ENCODE peak calls at places on chromosomes 6 and 20, in ten cellular contexts. T, Y, W, H, N, D, O, K, P and J are unnamed samples.

GRCh38 chr20:6489361-6490154 is 277.9 kb upstream of the BMP2 start:
- DNase-seq in T (no peak), Y (no peak), W (no peak), H (no peak), N (no peak), D (no peak), O (no peak), K (no peak), P (peak; percentile 99), J (no peak)

GRCh38 chr20:23407770-23408467 is 13.4 kb downstream of the NAPB start:
- DNase-seq in T (no peak), Y (no peak), W (no peak), H (no peak), N (peak; percentile 49), D (no peak), O (no peak), K (no peak), P (no peak), J (no peak)

GRCh38 chr6:33190504-33191107 is 1.7 kb downstream of the COL11A2 start:
- DNase-seq in T (no peak), Y (no peak), W (no peak), H (no peak), N (no peak), D (no peak), O (no peak), K (no peak), P (no peak), J (no peak)

GRCh38 chr20:59013031-59013951 is 5.9 kb upstream of the TUBB1 start:
- DNase-seq in T (no peak), Y (no peak), W (no peak), H (no peak), N (no peak), D (no peak), O (no peak), K (no peak), P (no peak), J (no peak)

GRCh38 chr6:31661867-31662723 is 1.5 kb upstream of the C6orf47 start:
- DNase-seq in T (peak; percentile 40), Y (no peak), W (no peak), H (no peak), N (no peak), D (no peak), O (no peak), K (no peak), P (no peak), J (no peak)

GRCh38 chr6:73579389-73579788 is 58.6 kb upstream of the EEF1A1 start:
- DNase-seq in T (no peak), Y (no peak), W (no peak), H (peak; percentile 29), N (no peak), D (no peak), O (no peak), K (peak; percentile 36), P (no peak), J (no peak)

GRCh38 chr6:16985484-16986284 is 116.2 kb upstream of the STMND1 start:
- DNase-seq in T (no peak), Y (peak; percentile 74), W (no peak), H (no peak), N (no peak), D (peak; percentile 32), O (no peak), K (peak; percentile 39), P (no peak), J (no peak)

GRCh38 chr6:114286211-114286610 is 56.6 kb downstream of the HS3ST5 start:
- DNase-seq in T (no peak), Y (no peak), W (no peak), H (no peak), N (no peak), D (no peak), O (no peak), K (no peak), P (no peak), J (no peak)

GRCh38 chr20:56628873-56629463 is at the start of gene TFAP2C:
- DNase-seq in T (no peak), Y (peak; percentile 98), W (no peak), H (peak; percentile 85), N (peak; percentile 45), D (peak; percentile 64), O (peak; percentile 47), K (peak; percentile 18), P (peak; percentile 56), J (peak; percentile 92)